ENCODE peak calls at places on chromosomes 16 and 17, in ten cellular contexts. One of them, this sample, is unnamed.
A peak's percentile ranks its signal among the peaks of the same experiment; 100 is the strongest.

GRCh38 chr16:19884021-19884485 is 595 bp downstream of the GPRC5B start:
- DNase-seq in HCT116: no peak
- DNase-seq in uterus: peak; percentile 23
- DNase-seq in stomach: peak; percentile 32
- DNase-seq in transverse colon: peak; percentile 14
- DNase-seq in IMR-90: no peak
- DNase-seq in heart left ventricle: peak; percentile 39
- DNase-seq in tibial nerve: no peak
- DNase-seq in prostate gland: no peak
- DNase-seq in A549: no peak
- DNase-seq in this sample: peak; percentile 45

GRCh38 chr16:84662471-84662870 is 14.2 kb downstream of the KLHL36 start:
- DNase-seq in HCT116: no peak
- DNase-seq in uterus: no peak
- DNase-seq in stomach: no peak
- DNase-seq in transverse colon: no peak
- DNase-seq in IMR-90: peak; percentile 78
- DNase-seq in heart left ventricle: no peak
- DNase-seq in tibial nerve: no peak
- DNase-seq in prostate gland: no peak
- DNase-seq in A549: no peak
- DNase-seq in this sample: no peak

GRCh38 chr17:34716291-34716690 is 136.9 kb downstream of the TMEM132E start:
- DNase-seq in HCT116: no peak
- DNase-seq in uterus: no peak
- DNase-seq in stomach: no peak
- DNase-seq in transverse colon: no peak
- DNase-seq in IMR-90: no peak
- DNase-seq in heart left ventricle: no peak
- DNase-seq in tibial nerve: no peak
- DNase-seq in prostate gland: no peak
- DNase-seq in A549: no peak
- DNase-seq in this sample: no peak

GRCh38 chr17:78933959-78934568 is 8.9 kb upstream of the TIMP2 start:
- DNase-seq in HCT116: no peak
- DNase-seq in uterus: peak; percentile 99
- DNase-seq in stomach: peak; percentile 96
- DNase-seq in transverse colon: peak; percentile 90
- DNase-seq in IMR-90: peak; percentile 100
- DNase-seq in heart left ventricle: peak; percentile 94
- DNase-seq in tibial nerve: peak; percentile 92
- DNase-seq in prostate gland: peak; percentile 98
- DNase-seq in A549: peak; percentile 92
- DNase-seq in this sample: peak; percentile 99

GRCh38 chr17:73444021-73444420 is 132.2 kb upstream of the CDC42EP4 start:
- DNase-seq in HCT116: no peak
- DNase-seq in uterus: no peak
- DNase-seq in stomach: no peak
- DNase-seq in transverse colon: no peak
- DNase-seq in IMR-90: no peak
- DNase-seq in heart left ventricle: no peak
- DNase-seq in tibial nerve: no peak
- DNase-seq in prostate gland: no peak
- DNase-seq in A549: no peak
- DNase-seq in this sample: no peak

GRCh38 chr17:78583091-78583490 is 5.9 kb upstream of the DNAH17 start:
- DNase-seq in HCT116: peak; percentile 44
- DNase-seq in uterus: no peak
- DNase-seq in stomach: no peak
- DNase-seq in transverse colon: no peak
- DNase-seq in IMR-90: no peak
- DNase-seq in heart left ventricle: no peak
- DNase-seq in tibial nerve: no peak
- DNase-seq in prostate gland: no peak
- DNase-seq in A549: peak; percentile 76
- DNase-seq in this sample: no peak

GRCh38 chr16:4795181-4795827 is at the start of gene SMIM22:
- DNase-seq in HCT116: no peak
- DNase-seq in uterus: no peak
- DNase-seq in stomach: peak; percentile 90
- DNase-seq in transverse colon: peak; percentile 83
- DNase-seq in IMR-90: no peak
- DNase-seq in heart left ventricle: no peak
- DNase-seq in tibial nerve: no peak
- DNase-seq in prostate gland: no peak
- DNase-seq in A549: no peak
- DNase-seq in this sample: no peak

GRCh38 chr16:57529324-57530103 is 6.9 kb downstream of the CCDC102A start:
- DNase-seq in HCT116: no peak
- DNase-seq in uterus: no peak
- DNase-seq in stomach: no peak
- DNase-seq in transverse colon: peak; percentile 9
- DNase-seq in IMR-90: no peak
- DNase-seq in heart left ventricle: no peak
- DNase-seq in tibial nerve: no peak
- DNase-seq in prostate gland: no peak
- DNase-seq in A549: no peak
- DNase-seq in this sample: peak; percentile 16

GRCh38 chr17:21033350-21033749 is 9.5 kb downstream of the USP22 start:
- DNase-seq in HCT116: no peak
- DNase-seq in uterus: no peak
- DNase-seq in stomach: no peak
- DNase-seq in transverse colon: no peak
- DNase-seq in IMR-90: peak; percentile 48
- DNase-seq in heart left ventricle: no peak
- DNase-seq in tibial nerve: no peak
- DNase-seq in prostate gland: no peak
- DNase-seq in A549: no peak
- DNase-seq in this sample: no peak

GRCh38 chr16:82509636-82510035 is 117.1 kb upstream of the CDH13 start:
- DNase-seq in HCT116: no peak
- DNase-seq in uterus: no peak
- DNase-seq in stomach: no peak
- DNase-seq in transverse colon: no peak
- DNase-seq in IMR-90: no peak
- DNase-seq in heart left ventricle: no peak
- DNase-seq in tibial nerve: no peak
- DNase-seq in prostate gland: no peak
- DNase-seq in A549: no peak
- DNase-seq in this sample: no peak
- H3K27ac ChIP-seq in HCT116: no peak overlapping the region
- H3K27ac ChIP-seq in uterus: no peak overlapping the region
- H3K27ac ChIP-seq in stomach: no peak overlapping the region
- H3K27ac ChIP-seq in transverse colon: no peak overlapping the region
- H3K27ac ChIP-seq in IMR-90: no peak overlapping the region
- H3K27ac ChIP-seq in heart left ventricle: no peak overlapping the region
- H3K27ac ChIP-seq in tibial nerve: no peak overlapping the region
- H3K27ac ChIP-seq in prostate gland: no peak overlapping the region
- H3K27ac ChIP-seq in A549: no peak overlapping the region
- H3K27ac ChIP-seq in this sample: no peak overlapping the region

GRCh38 chr16:87955302-87956168 is 4.3 kb downstream of the BANP start:
- DNase-seq in HCT116: no peak
- DNase-seq in uterus: no peak
- DNase-seq in stomach: no peak
- DNase-seq in transverse colon: no peak
- DNase-seq in IMR-90: peak; percentile 63
- DNase-seq in heart left ventricle: no peak
- DNase-seq in tibial nerve: no peak
- DNase-seq in prostate gland: no peak
- DNase-seq in A549: no peak
- DNase-seq in this sample: no peak
- TF ChIP-seq POLR2A in HCT116: no peak
- TF ChIP-seq POLR2A in uterus: no peak
- TF ChIP-seq POLR2A in stomach: no peak
- TF ChIP-seq POLR2A in transverse colon: no peak
- TF ChIP-seq POLR2A in IMR-90: no peak
- TF ChIP-seq POLR2A in heart left ventricle: no peak
- TF ChIP-seq POLR2A in tibial nerve: no peak
- TF ChIP-seq POLR2A in prostate gland: no peak
- TF ChIP-seq POLR2A in A549: no peak
- TF ChIP-seq POLR2A in this sample: no peak

DNA sequence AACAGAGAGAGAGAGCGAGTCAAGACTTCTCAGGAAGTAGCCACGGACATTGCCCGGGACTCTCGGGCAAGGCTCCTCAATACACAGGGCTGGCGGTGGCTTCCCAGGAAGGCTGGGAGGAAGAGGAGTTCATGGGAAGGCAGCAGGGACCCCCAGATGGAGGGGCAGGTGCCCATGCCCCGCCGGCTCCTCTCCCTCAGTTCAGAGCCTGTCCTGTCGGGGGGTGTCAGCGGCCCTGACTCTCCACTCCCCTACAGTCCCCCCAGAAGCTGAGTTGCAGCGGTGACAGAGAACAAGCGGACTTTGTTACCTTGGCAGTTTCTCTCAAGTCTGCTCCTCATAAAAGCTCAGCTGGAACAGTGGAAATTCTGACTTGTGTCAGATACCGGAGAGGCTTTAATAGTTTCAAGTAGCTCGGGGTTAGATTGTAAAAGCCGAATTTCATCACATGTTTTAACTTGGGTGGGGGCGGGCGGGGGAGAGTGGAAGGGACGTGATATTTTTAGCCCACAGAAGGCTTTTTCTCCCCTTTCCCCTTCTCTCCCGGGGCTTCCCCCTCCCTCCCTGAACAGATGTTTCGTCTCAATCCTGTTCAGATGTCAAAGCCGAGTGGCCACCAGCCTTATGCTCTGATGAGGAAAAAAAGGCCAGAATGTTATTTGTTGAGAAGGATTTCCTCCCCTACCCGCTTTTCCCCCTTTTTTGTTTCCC is 65.2 kb downstream of the NKD1 start:
- DNase-seq in HCT116: no peak
- DNase-seq in uterus: peak; percentile 79
- DNase-seq in stomach: no peak
- DNase-seq in transverse colon: no peak
- DNase-seq in IMR-90: no peak
- DNase-seq in heart left ventricle: peak; percentile 36
- DNase-seq in tibial nerve: no peak
- DNase-seq in prostate gland: peak; percentile 23
- DNase-seq in A549: no peak
- DNase-seq in this sample: peak; percentile 80
- H3K4me3 ChIP-seq in HCT116: no peak overlapping the region
- H3K4me3 ChIP-seq in uterus: peak overlapping the region; percentile 4
- H3K4me3 ChIP-seq in stomach: peak overlapping the region; percentile 7
- H3K4me3 ChIP-seq in transverse colon: no peak overlapping the region
- H3K4me3 ChIP-seq in IMR-90: no peak overlapping the region
- H3K4me3 ChIP-seq in heart left ventricle: no peak overlapping the region
- H3K4me3 ChIP-seq in tibial nerve: no peak overlapping the region
- H3K4me3 ChIP-seq in prostate gland: no peak overlapping the region
- H3K4me3 ChIP-seq in A549: no peak overlapping the region
- H3K4me3 ChIP-seq in this sample: no peak overlapping the region

DNA sequence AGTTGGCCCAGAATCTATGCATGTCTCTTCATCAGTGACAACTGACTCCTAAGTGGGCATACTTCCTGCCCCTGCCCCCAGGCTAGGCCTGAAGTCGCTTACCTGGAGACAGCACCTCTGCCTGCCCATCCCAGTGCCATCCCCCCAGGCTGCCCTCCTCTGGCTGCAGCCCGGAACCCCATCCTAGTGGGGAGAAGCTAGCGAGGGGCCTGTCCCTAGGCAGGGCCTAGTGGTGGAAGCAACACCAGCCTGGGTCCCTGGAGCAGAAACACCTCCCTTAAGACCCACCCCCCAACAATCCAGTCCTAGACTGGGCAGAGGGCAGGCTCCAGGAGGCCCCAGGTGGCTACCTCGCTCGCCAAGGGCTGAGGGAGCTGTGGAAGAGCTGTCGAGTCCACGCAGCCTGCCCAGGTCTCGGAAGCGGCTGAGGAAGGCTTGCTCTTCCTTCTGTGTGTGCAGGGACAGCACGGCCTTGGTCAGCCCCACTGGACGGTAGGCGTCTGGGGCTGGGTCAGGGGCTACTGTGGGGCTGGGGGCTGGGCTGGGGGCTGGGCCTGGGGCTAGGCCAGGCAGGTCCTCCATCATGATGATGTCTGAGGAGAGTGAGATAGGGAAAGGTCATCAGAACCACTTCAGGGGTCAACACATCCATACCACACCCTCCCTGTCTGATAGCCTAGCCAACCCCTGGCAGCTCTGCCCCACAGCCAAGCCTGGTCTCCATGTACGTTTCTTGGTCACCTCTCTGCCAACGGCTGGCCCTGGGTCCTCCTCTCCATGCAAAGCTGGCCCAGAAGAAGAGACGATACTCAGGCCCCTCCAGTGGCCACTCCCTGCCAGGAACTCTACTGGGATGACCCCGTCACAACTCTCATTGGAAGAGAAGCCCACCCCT is 7.6 kb downstream of the PER1 start:
- DNase-seq in HCT116: no peak
- DNase-seq in uterus: no peak
- DNase-seq in stomach: no peak
- DNase-seq in transverse colon: no peak
- DNase-seq in IMR-90: no peak
- DNase-seq in heart left ventricle: no peak
- DNase-seq in tibial nerve: no peak
- DNase-seq in prostate gland: no peak
- DNase-seq in A549: no peak
- DNase-seq in this sample: peak; percentile 20
- H3K27ac ChIP-seq in HCT116: no peak overlapping the region
- H3K27ac ChIP-seq in uterus: no peak overlapping the region
- H3K27ac ChIP-seq in stomach: no peak overlapping the region
- H3K27ac ChIP-seq in transverse colon: peak overlapping the region; percentile 93
- H3K27ac ChIP-seq in IMR-90: no peak overlapping the region
- H3K27ac ChIP-seq in heart left ventricle: peak overlapping the region; percentile 87
- H3K27ac ChIP-seq in tibial nerve: no peak overlapping the region
- H3K27ac ChIP-seq in prostate gland: no peak overlapping the region
- H3K27ac ChIP-seq in A549: no peak overlapping the region
- H3K27ac ChIP-seq in this sample: no peak overlapping the region

DNA sequence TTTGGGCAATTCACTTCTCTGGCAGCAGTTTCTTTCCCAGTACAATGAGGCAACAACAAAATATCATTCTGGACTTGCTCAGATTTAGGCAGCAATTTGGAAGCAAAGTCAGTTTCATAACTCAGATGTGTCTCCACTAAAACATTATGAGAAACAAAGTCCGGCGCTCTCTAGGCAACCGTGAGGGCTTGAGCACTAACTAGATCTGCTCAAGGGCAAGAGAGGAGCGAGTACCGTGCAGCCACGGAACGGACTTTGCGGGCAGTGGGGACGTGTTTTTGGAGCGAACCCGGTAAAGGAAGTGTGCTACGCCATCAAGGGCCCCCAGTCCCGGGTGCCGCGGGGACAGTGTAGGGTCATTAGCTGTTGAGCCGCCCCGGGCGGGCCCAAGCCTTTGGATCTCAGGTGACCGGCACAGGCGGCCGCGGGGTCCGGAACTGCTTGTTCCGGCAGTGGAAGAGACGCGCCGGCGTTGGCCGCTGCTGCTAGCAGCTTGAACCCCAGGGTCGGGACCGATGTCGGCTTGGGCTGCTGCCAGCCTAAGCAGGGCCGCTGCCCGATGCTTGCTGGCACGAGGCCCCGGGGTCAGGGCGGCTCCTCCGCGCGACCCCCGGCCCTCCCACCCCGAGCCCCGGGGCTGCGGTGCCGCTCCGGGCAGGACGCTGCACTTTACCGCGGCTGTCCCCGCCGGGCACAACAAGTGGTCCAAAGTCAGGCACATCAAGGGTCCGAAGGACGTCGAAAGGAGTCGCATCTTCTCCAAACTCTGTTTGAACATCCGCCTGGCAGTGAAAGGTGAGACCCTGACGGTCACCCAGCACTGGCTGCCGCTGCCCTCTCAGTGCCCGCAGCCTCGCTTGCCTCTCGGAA is at the start of gene TACO1:
- DNase-seq in HCT116: peak; percentile 79
- DNase-seq in uterus: peak; percentile 78
- DNase-seq in stomach: peak; percentile 84
- DNase-seq in transverse colon: peak; percentile 85
- DNase-seq in IMR-90: peak; percentile 83
- DNase-seq in heart left ventricle: peak; percentile 84
- DNase-seq in tibial nerve: peak; percentile 48
- DNase-seq in prostate gland: peak; percentile 55
- DNase-seq in A549: peak; percentile 90
- DNase-seq in this sample: peak; percentile 81
- TF ChIP-seq POLR2A in HCT116: peak; percentile 73
- TF ChIP-seq POLR2A in uterus: peak; percentile 36
- TF ChIP-seq POLR2A in stomach: no peak
- TF ChIP-seq POLR2A in transverse colon: peak; percentile 76
- TF ChIP-seq POLR2A in IMR-90: peak; percentile 43
- TF ChIP-seq POLR2A in heart left ventricle: peak; percentile 77
- TF ChIP-seq POLR2A in tibial nerve: peak; percentile 43
- TF ChIP-seq POLR2A in prostate gland: no peak
- TF ChIP-seq POLR2A in A549: peak; percentile 75
- TF ChIP-seq POLR2A in this sample: peak; percentile 31